ENCODE peak calls at places on chromosomes 13 and 19, in seven cellular contexts. H is CD8-positive, alpha-beta T cell; C is stimulated activated CD4-positive, alpha-beta T cell treated with anti-CD3 and anti-CD28 coated beads, TNF-alpha, amount 100 ng/mL, for 48 hours; J is HS-27A; E is SW480; K is T-cell; S is fibroblast of lung. G is an unnamed sample.
A peak's percentile ranks its signal among the peaks of the same experiment; 100 is the strongest.

GRCh38 chr19:4375620-4376228 is 24.6 kb downstream of the SH3GL1 start:
- DNase-seq in H (no peak), C (no peak), J (no peak), E (peak; percentile 47), K (no peak), S (peak; percentile 85), G (no peak)

GRCh38 chr13:64414381-64414780 is 2815.8 kb downstream of the PCDH9 start:
- DNase-seq in H (no peak), C (no peak), J (no peak), E (no peak), K (no peak), S (peak; percentile 39), G (no peak)

GRCh38 chr13:20174656-20175405 is 14.0 kb upstream of the GJA3 start:
- DNase-seq in H (peak; percentile 51), C (peak; percentile 70), J (peak; percentile 50), E (peak; percentile 98), K (no peak), S (peak; percentile 99), G (peak; percentile 82)

GRCh38 chr13:80337706-80338105 is 3.2 kb downstream of the SPRY2 start:
- DNase-seq in H (no peak), C (no peak), J (no peak), E (no peak), K (no peak), S (peak; percentile 28), G (no peak)

GRCh38 chr13:58472483-58472882 is 840.9 kb downstream of the PCDH17 start:
- DNase-seq in H (no peak), C (no peak), J (no peak), E (no peak), K (no peak), S (no peak), G (no peak)

GRCh38 chr13:50417597-50417996 is 402.4 kb downstream of the KCNRG start:
- DNase-seq in H (no peak), C (no peak), J (no peak), E (no peak), K (no peak), S (no peak), G (no peak)

GRCh38 chr13:80235131-80235530 is 105.8 kb downstream of the SPRY2 start:
- DNase-seq in H (no peak), C (no peak), J (no peak), E (peak; percentile 92), K (no peak), S (peak; percentile 46), G (no peak)

GRCh38 chr19:12666305-12667048 is at the start of the genes MAN2B1 and WDR83:
- DNase-seq in H (peak; percentile 80), C (no peak), J (no peak), E (peak; percentile 52), K (peak; percentile 62), S (peak; percentile 48), G (peak; percentile 85)

GRCh38 chr13:103517066-103517767 is 451.0 kb upstream of the SLC10A2 start:
- DNase-seq in H (no peak), C (no peak), J (no peak), E (no peak), K (no peak), S (peak; percentile 2), G (no peak)

GRCh38 chr13:75787249-75787940 is 151.3 kb downstream of the LMO7 start:
- DNase-seq in H (no peak), C (no peak), J (no peak), E (no peak), K (no peak), S (no peak), G (no peak)

GRCh38 chr19:35306473-35307246 is 14.7 kb downstream of the MAG start:
- DNase-seq in H (no peak), C (no peak), J (no peak), E (peak; percentile 41), K (no peak), S (no peak), G (peak; percentile 42)

GRCh38 chr19:39937094-39937493 is 2.7 kb upstream of the FCGBP start:
- DNase-seq in H (peak; percentile 46), C (no peak), J (no peak), E (no peak), K (no peak), S (no peak), G (no peak)

GRCh38 chr13:108213946-108214345 is 1.4 kb downstream of the LIG4 start:
- DNase-seq in H (no peak), C (no peak), J (no peak), E (no peak), K (no peak), S (peak; percentile 20), G (no peak)

GRCh38 chr19:29785955-29786589 is 25.7 kb upstream of the CCNE1 start:
- DNase-seq in H (no peak), C (no peak), J (no peak), E (no peak), K (no peak), S (no peak), G (peak; percentile 15)

GRCh38 chr19:19061491-19061890 is 2.3 kb upstream of the SLC25A42 start:
- DNase-seq in H (no peak), C (no peak), J (no peak), E (no peak), K (no peak), S (no peak), G (no peak)

GRCh38 chr13:21823416-21823815 is 152.5 kb downstream of the FGF9 start:
- DNase-seq in H (no peak), C (no peak), J (no peak), E (no peak), K (no peak), S (no peak), G (no peak)

GRCh38 chr13:52128714-52129700 is at the start of gene NEK5:
- DNase-seq in H (peak; percentile 35), C (peak; percentile 15), J (no peak), E (peak; percentile 68), K (peak; percentile 34), S (peak; percentile 46), G (peak; percentile 53)

GRCh38 chr19:17765069-17765618 is 13.9 kb downstream of the FCHO1 start:
- DNase-seq in H (no peak), C (no peak), J (no peak), E (peak; percentile 48), K (no peak), S (no peak), G (no peak)

GRCh38 chr13:33132644-33133440 is 116.6 kb downstream of the KL start:
- DNase-seq in H (no peak), C (no peak), J (no peak), E (no peak), K (no peak), S (peak; percentile 80), G (no peak)

GRCh38 chr19:46766569-46767317 is 20.5 kb upstream of the STRN4 start:
- DNase-seq in H (peak; percentile 55), C (peak; percentile 36), J (no peak), E (peak; percentile 68), K (peak; percentile 33), S (no peak), G (peak; percentile 58)

GRCh38 chr19:53424968-53425597 is 6.7 kb upstream of the ZNF761 start:
- DNase-seq in H (peak; percentile 66), C (peak; percentile 29), J (peak; percentile 39), E (no peak), K (peak; percentile 30), S (peak; percentile 71), G (peak; percentile 62)

GRCh38 chr13:80399340-80400163 is 58.6 kb upstream of the SPRY2 start:
- DNase-seq in H (no peak), C (no peak), J (no peak), E (peak; percentile 39), K (no peak), S (no peak), G (no peak)

GRCh38 chr13:19910336-19911072 is 47.1 kb upstream of the ZMYM5 start:
- DNase-seq in H (no peak), C (no peak), J (no peak), E (peak; percentile 81), K (no peak), S (no peak), G (no peak)

GRCh38 chr13:39251340-39251739 is 213.1 kb downstream of the NHLRC3 start:
- DNase-seq in H (no peak), C (no peak), J (no peak), E (no peak), K (no peak), S (no peak), G (no peak)

GRCh38 chr19:4986056-4986455 is 17.1 kb downstream of the KDM4B start:
- DNase-seq in H (no peak), C (no peak), J (no peak), E (no peak), K (no peak), S (no peak), G (no peak)

GRCh38 chr13:94054159-94054558 is 425.3 kb downstream of the DCT start:
- DNase-seq in H (no peak), C (no peak), J (no peak), E (no peak), K (no peak), S (no peak), G (peak; percentile 5)

GRCh38 chr19:58229255-58229639 is 533 bp downstream of the ZNF544 start:
- DNase-seq in H (no peak), C (peak; percentile 20), J (no peak), E (no peak), K (no peak), S (peak; percentile 34), G (peak; percentile 38)

GRCh38 chr13:113220141-113220598 is 10.8 kb downstream of the CUL4A start:
- DNase-seq in H (no peak), C (no peak), J (no peak), E (no peak), K (no peak), S (no peak), G (no peak)

GRCh38 chr13:112456138-112457056 is 80.2 kb downstream of the SPACA7 start:
- DNase-seq in H (no peak), C (no peak), J (no peak), E (no peak), K (no peak), S (no peak), G (no peak)

GRCh38 chr13:30804474-30804873 is 69.1 kb downstream of the ALOX5AP start:
- DNase-seq in H (no peak), C (no peak), J (no peak), E (peak; percentile 41), K (no peak), S (no peak), G (no peak)

GRCh38 chr13:99434258-99434788 is 66.9 kb upstream of the TM9SF2 start:
- DNase-seq in H (peak; percentile 94), C (peak; percentile 90), J (no peak), E (no peak), K (peak; percentile 46), S (no peak), G (no peak)

GRCh38 chr19:39828015-39828633 is 5.8 kb downstream of the DYRK1B start:
- DNase-seq in H (peak; percentile 42), C (no peak), J (no peak), E (peak; percentile 42), K (no peak), S (no peak), G (no peak)

GRCh38 chr19:34120846-34121639 is 51.3 kb upstream of the LSM14A start:
- DNase-seq in H (peak; percentile 42), C (peak; percentile 30), J (peak; percentile 43), E (no peak), K (peak; percentile 18), S (peak; percentile 67), G (peak; percentile 30)

GRCh38 chr19:47391510-47392223 is 27.7 kb downstream of the MEIS3 start:
- DNase-seq in H (peak; percentile 77), C (peak; percentile 65), J (peak; percentile 39), E (peak; percentile 78), K (peak; percentile 59), S (peak; percentile 78), G (peak; percentile 73)

GRCh38 chr19:13033819-13034611 is 38.7 kb downstream of the NFIX start:
- DNase-seq in H (no peak), C (no peak), J (no peak), E (peak; percentile 59), K (no peak), S (peak; percentile 59), G (peak; percentile 91)